ENCODE peak calls at places on chromosome 18, in eight cellular contexts. One of them, this sample, is unnamed.

GRCh38 chr18:67980241-67980640 is 463.7 kb upstream of the DSEL start:
- DNase-seq in lower lobe of right lung: no peak
- DNase-seq in tibial artery: no peak
- DNase-seq in pancreas: no peak
- DNase-seq in astrocyte of the spinal cord: no peak
- DNase-seq in keratinocyte: no peak
- DNase-seq in GM20000: no peak
- DNase-seq in body of pancreas: no peak
- DNase-seq in this sample: no peak

GRCh38 chr18:40708726-40709125 is 1246.3 kb upstream of the PIK3C3 start:
- DNase-seq in lower lobe of right lung: no peak
- DNase-seq in tibial artery: no peak
- DNase-seq in pancreas: no peak
- DNase-seq in astrocyte of the spinal cord: no peak
- DNase-seq in keratinocyte: no peak
- DNase-seq in GM20000: no peak
- DNase-seq in body of pancreas: no peak
- DNase-seq in this sample: no peak

GRCh38 chr18:68817584-68817983 is 19.7 kb downstream of the CCDC102B start:
- DNase-seq in lower lobe of right lung: no peak
- DNase-seq in tibial artery: no peak
- DNase-seq in pancreas: no peak
- DNase-seq in astrocyte of the spinal cord: no peak
- DNase-seq in keratinocyte: no peak
- DNase-seq in GM20000: no peak
- DNase-seq in body of pancreas: no peak
- DNase-seq in this sample: no peak

GRCh38 chr18:8942021-8942908 is 160.2 kb upstream of the NDUFV2 start:
- DNase-seq in lower lobe of right lung: no peak
- DNase-seq in tibial artery: no peak
- DNase-seq in pancreas: no peak
- DNase-seq in astrocyte of the spinal cord: no peak
- DNase-seq in keratinocyte: no peak
- DNase-seq in GM20000: no peak
- DNase-seq in body of pancreas: no peak
- DNase-seq in this sample: no peak

GRCh38 chr18:7626922-7627440 is 59.9 kb downstream of the PTPRM start:
- DNase-seq in lower lobe of right lung: no peak
- DNase-seq in tibial artery: no peak
- DNase-seq in pancreas: no peak
- DNase-seq in astrocyte of the spinal cord: peak
- DNase-seq in keratinocyte: peak
- DNase-seq in GM20000: no peak
- DNase-seq in body of pancreas: peak
- DNase-seq in this sample: no peak

GRCh38 chr18:23526516-23527063 is 23.3 kb downstream of the RMC1 start:
- DNase-seq in lower lobe of right lung: no peak
- DNase-seq in tibial artery: no peak
- DNase-seq in pancreas: no peak
- DNase-seq in astrocyte of the spinal cord: no peak
- DNase-seq in keratinocyte: no peak
- DNase-seq in GM20000: no peak
- DNase-seq in body of pancreas: no peak
- DNase-seq in this sample: no peak

GRCh38 chr18:2655954-2656236 is 369 bp downstream of the SMCHD1 start:
- DNase-seq in lower lobe of right lung: peak
- DNase-seq in tibial artery: no peak
- DNase-seq in pancreas: no peak
- DNase-seq in astrocyte of the spinal cord: no peak
- DNase-seq in keratinocyte: no peak
- DNase-seq in GM20000: no peak
- DNase-seq in body of pancreas: no peak
- DNase-seq in this sample: peak

GRCh38 chr18:7608174-7608550 is 41.0 kb downstream of the PTPRM start:
- DNase-seq in lower lobe of right lung: no peak
- DNase-seq in tibial artery: no peak
- DNase-seq in pancreas: no peak
- DNase-seq in astrocyte of the spinal cord: peak
- DNase-seq in keratinocyte: no peak
- DNase-seq in GM20000: no peak
- DNase-seq in body of pancreas: no peak
- DNase-seq in this sample: no peak

GRCh38 chr18:28637897-28638296 is 461.0 kb upstream of the CDH2 start:
- DNase-seq in lower lobe of right lung: no peak
- DNase-seq in tibial artery: no peak
- DNase-seq in pancreas: no peak
- DNase-seq in astrocyte of the spinal cord: no peak
- DNase-seq in keratinocyte: no peak
- DNase-seq in GM20000: no peak
- DNase-seq in body of pancreas: no peak
- DNase-seq in this sample: no peak

GRCh38 chr18:4807495-4808293 is 352.6 kb upstream of the DLGAP1 start:
- DNase-seq in lower lobe of right lung: no peak
- DNase-seq in tibial artery: no peak
- DNase-seq in pancreas: no peak
- DNase-seq in astrocyte of the spinal cord: no peak
- DNase-seq in keratinocyte: no peak
- DNase-seq in GM20000: no peak
- DNase-seq in body of pancreas: no peak
- DNase-seq in this sample: no peak

GRCh38 chr18:46574740-46575108 is 82.3 kb downstream of the LOXHD1 start:
- DNase-seq in lower lobe of right lung: no peak
- DNase-seq in tibial artery: no peak
- DNase-seq in pancreas: no peak
- DNase-seq in astrocyte of the spinal cord: no peak
- DNase-seq in keratinocyte: no peak
- DNase-seq in GM20000: no peak
- DNase-seq in body of pancreas: no peak
- DNase-seq in this sample: no peak

GRCh38 chr18:46411191-46411590 is 245.8 kb downstream of the LOXHD1 start:
- DNase-seq in lower lobe of right lung: no peak
- DNase-seq in tibial artery: no peak
- DNase-seq in pancreas: no peak
- DNase-seq in astrocyte of the spinal cord: no peak
- DNase-seq in keratinocyte: no peak
- DNase-seq in GM20000: no peak
- DNase-seq in body of pancreas: no peak
- DNase-seq in this sample: no peak

GRCh38 chr18:21242141-21243040 is at the start of gene GREB1L:
- DNase-seq in lower lobe of right lung: peak
- DNase-seq in tibial artery: peak
- DNase-seq in pancreas: peak
- DNase-seq in astrocyte of the spinal cord: peak
- DNase-seq in keratinocyte: no peak
- DNase-seq in GM20000: peak
- DNase-seq in body of pancreas: peak
- DNase-seq in this sample: no peak

DNA sequence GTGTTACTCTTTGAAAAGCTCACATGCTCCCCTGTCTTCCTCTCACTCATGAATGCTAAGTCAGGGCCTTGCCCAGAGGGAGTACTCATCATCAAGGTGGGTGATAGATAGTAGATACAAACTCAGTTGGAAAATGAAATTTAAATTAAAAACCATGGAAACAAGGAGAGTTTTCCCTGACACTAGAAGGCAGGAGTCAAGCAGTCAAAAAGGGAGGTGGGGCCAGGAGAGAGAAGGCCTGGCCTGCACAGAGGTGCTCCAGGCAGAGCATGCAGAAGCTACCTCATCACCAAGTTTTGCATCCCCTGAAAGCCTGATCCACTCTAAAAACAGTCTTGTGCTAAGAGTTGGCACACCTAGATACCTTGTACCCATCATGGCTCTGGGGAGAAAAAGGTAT is 143.7 kb downstream of the MYO5B start:
- DNase-seq in lower lobe of right lung: no peak
- DNase-seq in tibial artery: no peak
- DNase-seq in pancreas: no peak
- DNase-seq in astrocyte of the spinal cord: no peak
- DNase-seq in keratinocyte: no peak
- DNase-seq in GM20000: no peak
- DNase-seq in body of pancreas: peak
- DNase-seq in this sample: no peak
- TF ChIP-seq CTCF in lower lobe of right lung: no peak
- TF ChIP-seq CTCF in tibial artery: no peak
- TF ChIP-seq CTCF in pancreas: no peak
- TF ChIP-seq CTCF in astrocyte of the spinal cord: peak
- TF ChIP-seq CTCF in keratinocyte: peak
- TF ChIP-seq CTCF in GM20000: no peak
- TF ChIP-seq CTCF in body of pancreas: peak
- TF ChIP-seq CTCF in this sample: no peak

GRCh38 chr18:44903327-44903726 is 222.6 kb downstream of the SETBP1 start:
- DNase-seq in lower lobe of right lung: no peak
- DNase-seq in tibial artery: no peak
- DNase-seq in pancreas: no peak
- DNase-seq in astrocyte of the spinal cord: no peak
- DNase-seq in keratinocyte: no peak
- DNase-seq in GM20000: no peak
- DNase-seq in body of pancreas: no peak
- DNase-seq in this sample: no peak

GRCh38 chr18:44900627-44901026 is 219.9 kb downstream of the SETBP1 start:
- DNase-seq in lower lobe of right lung: no peak
- DNase-seq in tibial artery: no peak
- DNase-seq in pancreas: no peak
- DNase-seq in astrocyte of the spinal cord: no peak
- DNase-seq in keratinocyte: no peak
- DNase-seq in GM20000: no peak
- DNase-seq in body of pancreas: no peak
- DNase-seq in this sample: no peak

GRCh38 chr18:44898536-44898935 is 217.8 kb downstream of the SETBP1 start:
- DNase-seq in lower lobe of right lung: no peak
- DNase-seq in tibial artery: no peak
- DNase-seq in pancreas: no peak
- DNase-seq in astrocyte of the spinal cord: no peak
- DNase-seq in keratinocyte: no peak
- DNase-seq in GM20000: no peak
- DNase-seq in body of pancreas: no peak
- DNase-seq in this sample: no peak

GRCh38 chr18:44899832-44900231 is 219.1 kb downstream of the SETBP1 start:
- DNase-seq in lower lobe of right lung: no peak
- DNase-seq in tibial artery: no peak
- DNase-seq in pancreas: no peak
- DNase-seq in astrocyte of the spinal cord: no peak
- DNase-seq in keratinocyte: no peak
- DNase-seq in GM20000: no peak
- DNase-seq in body of pancreas: no peak
- DNase-seq in this sample: no peak

DNA sequence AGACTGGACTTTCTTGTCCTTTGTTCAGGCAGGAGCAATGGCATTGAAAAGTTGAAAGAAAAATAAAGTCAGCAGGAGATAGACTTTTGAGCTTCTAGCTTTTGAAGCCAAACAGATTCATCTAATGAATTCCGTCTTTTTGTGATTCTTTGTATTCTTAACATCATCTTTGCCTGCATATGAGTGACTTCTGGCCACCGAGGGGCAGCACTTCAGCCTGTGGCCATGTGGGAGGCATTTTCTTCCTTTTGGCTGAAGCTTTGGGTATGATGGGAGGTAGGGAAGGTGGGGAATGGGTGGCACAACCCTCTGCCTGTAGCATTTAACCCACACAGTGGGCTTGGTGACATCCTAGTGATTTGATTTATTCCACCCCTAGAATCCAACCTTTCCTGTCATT is 220.6 kb downstream of the SETBP1 start:
- DNase-seq in lower lobe of right lung: no peak
- DNase-seq in tibial artery: no peak
- DNase-seq in pancreas: no peak
- DNase-seq in astrocyte of the spinal cord: no peak
- DNase-seq in keratinocyte: no peak
- DNase-seq in GM20000: no peak
- DNase-seq in body of pancreas: no peak
- DNase-seq in this sample: no peak
- TF ChIP-seq CTCF in lower lobe of right lung: peak
- TF ChIP-seq CTCF in tibial artery: no peak
- TF ChIP-seq CTCF in pancreas: no peak
- TF ChIP-seq CTCF in astrocyte of the spinal cord: peak
- TF ChIP-seq CTCF in keratinocyte: peak
- TF ChIP-seq CTCF in GM20000: no peak
- TF ChIP-seq CTCF in body of pancreas: peak
- TF ChIP-seq CTCF in this sample: no peak

GRCh38 chr18:62458346-62458745 is 64.5 kb upstream of the ZCCHC2 start:
- DNase-seq in lower lobe of right lung: no peak
- DNase-seq in tibial artery: no peak
- DNase-seq in pancreas: no peak
- DNase-seq in astrocyte of the spinal cord: no peak
- DNase-seq in keratinocyte: no peak
- DNase-seq in GM20000: no peak
- DNase-seq in body of pancreas: no peak
- DNase-seq in this sample: no peak
- TF ChIP-seq CTCF in lower lobe of right lung: no peak
- TF ChIP-seq CTCF in tibial artery: no peak
- TF ChIP-seq CTCF in pancreas: no peak
- TF ChIP-seq CTCF in astrocyte of the spinal cord: no peak
- TF ChIP-seq CTCF in keratinocyte: peak
- TF ChIP-seq CTCF in GM20000: no peak
- TF ChIP-seq CTCF in body of pancreas: no peak
- TF ChIP-seq CTCF in this sample: no peak

DNA sequence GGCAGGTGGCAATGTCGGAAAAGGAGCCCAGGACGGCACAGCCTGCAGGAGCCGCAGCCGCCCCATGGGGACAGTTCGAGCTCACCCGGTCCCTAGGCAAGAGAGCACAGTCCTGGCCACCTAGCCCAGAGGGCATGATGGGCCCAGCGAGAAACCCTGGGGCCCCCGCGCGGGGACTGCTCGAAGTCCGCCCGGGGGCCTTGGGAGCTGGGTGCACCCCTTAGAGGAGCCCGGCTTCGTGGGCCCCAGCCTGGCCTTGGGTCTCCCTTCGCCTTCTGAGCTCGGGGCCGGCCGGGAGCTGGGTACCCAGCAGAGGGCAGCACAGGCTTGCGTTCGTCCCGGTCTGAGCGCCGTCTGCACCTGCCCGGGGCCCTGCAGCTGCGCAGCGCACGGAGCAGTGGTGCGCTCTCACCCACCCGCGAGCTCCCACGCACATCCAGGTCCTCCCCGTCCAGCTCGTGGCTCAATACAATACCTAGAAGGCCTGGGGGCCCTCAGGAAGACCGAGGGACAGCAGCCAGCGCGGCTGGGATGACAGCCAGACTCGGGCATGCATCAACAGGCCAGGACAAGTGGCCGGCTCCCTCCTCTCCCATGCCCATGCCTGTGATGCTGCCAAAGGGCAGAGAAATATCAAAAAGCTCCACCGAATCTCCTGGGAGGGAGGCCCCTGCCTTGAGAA is 96.2 kb upstream of the ZNF532 start:
- DNase-seq in lower lobe of right lung: peak
- DNase-seq in tibial artery: peak
- DNase-seq in pancreas: peak
- DNase-seq in astrocyte of the spinal cord: peak
- DNase-seq in keratinocyte: no peak
- DNase-seq in GM20000: peak
- DNase-seq in body of pancreas: peak
- DNase-seq in this sample: no peak
- TF ChIP-seq CTCF in lower lobe of right lung: peak
- TF ChIP-seq CTCF in tibial artery: peak
- TF ChIP-seq CTCF in pancreas: peak
- TF ChIP-seq CTCF in astrocyte of the spinal cord: peak
- TF ChIP-seq CTCF in keratinocyte: peak
- TF ChIP-seq CTCF in GM20000: peak
- TF ChIP-seq CTCF in body of pancreas: peak
- TF ChIP-seq CTCF in this sample: peak

DNA sequence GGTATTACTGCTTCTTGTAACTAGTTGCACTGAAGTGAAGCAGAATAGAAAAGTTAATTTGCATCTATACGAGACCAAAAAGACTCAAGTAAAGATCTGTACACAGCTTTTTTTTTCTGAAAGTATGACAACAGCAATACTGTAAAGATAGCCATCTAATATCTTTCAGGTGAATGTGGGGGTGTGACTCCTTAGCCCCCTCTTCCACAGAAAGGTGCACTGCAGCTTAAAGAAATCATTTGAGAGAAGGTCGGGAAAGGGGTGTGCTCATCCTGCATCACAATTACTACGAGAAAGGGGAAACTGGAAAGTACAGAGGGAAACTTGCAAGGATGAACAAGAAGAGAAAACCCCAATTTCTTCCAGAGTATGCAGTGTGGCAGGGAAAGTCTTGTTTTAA is 255.6 kb downstream of the CCDC178 start:
- DNase-seq in lower lobe of right lung: no peak
- DNase-seq in tibial artery: no peak
- DNase-seq in pancreas: no peak
- DNase-seq in astrocyte of the spinal cord: no peak
- DNase-seq in keratinocyte: no peak
- DNase-seq in GM20000: no peak
- DNase-seq in body of pancreas: no peak
- DNase-seq in this sample: no peak
- TF ChIP-seq CTCF in lower lobe of right lung: no peak
- TF ChIP-seq CTCF in tibial artery: no peak
- TF ChIP-seq CTCF in pancreas: no peak
- TF ChIP-seq CTCF in astrocyte of the spinal cord: no peak
- TF ChIP-seq CTCF in keratinocyte: no peak
- TF ChIP-seq CTCF in GM20000: no peak
- TF ChIP-seq CTCF in body of pancreas: no peak
- TF ChIP-seq CTCF in this sample: no peak

This sample was measured in CD14-positive monocyte.